ENCODE peak calls at places on chromosomes 12 and 14, in ten cellular contexts. J is lower lobe of right lung; F is AG04450; W is IMR-90; A is CD4-positive, alpha-beta T cell; B is WERI-Rb-1; M is psoas muscle; V is heart left ventricle; P is small intestine; X is ovary. Y is an unnamed sample. For H3K27me3 and H3K9me3, the result is how much of the 10 kb centered on the place peaks cover.

GRCh38 chr14:67532998-67533753 is at the start of gene PLEKHH1:
- DNase-seq in J (peak), F (no peak), W (peak), A (peak), B (peak), M (peak), V (peak), P (peak), X (peak), Y (peak)

GRCh38 chr12:42283739-42284138 is 42.2 kb downstream of the ZCRB1 start:
- DNase-seq in J (no peak), F (no peak), W (no peak), A (no peak), B (no peak), M (no peak), V (no peak), P (no peak), X (no peak), Y (no peak)

GRCh38 chr14:60565211-60565610 is 56.3 kb downstream of the SIX6 start:
- DNase-seq in J (no peak), F (peak), W (peak), A (no peak), B (no peak), M (no peak), V (no peak), P (no peak), X (no peak), Y (peak)

GRCh38 chr12:53603196-53603595 is 23.0 kb downstream of the ATF7 start:
- DNase-seq in J (no peak), F (no peak), W (no peak), A (no peak), B (no peak), M (no peak), V (no peak), P (no peak), X (no peak), Y (no peak)

GRCh38 chr14:38755036-38755435 is 348.0 kb downstream of the SEC23A start:
- DNase-seq in J (no peak), F (no peak), W (no peak), A (no peak), B (no peak), M (no peak), V (no peak), P (no peak), X (no peak), Y (no peak)

GRCh38 chr12:103915306-103915705 is 14.9 kb upstream of the HSP90B1 start:
- DNase-seq in J (no peak), F (peak), W (peak), A (no peak), B (no peak), M (no peak), V (no peak), P (no peak), X (no peak), Y (no peak)

GRCh38 chr12:124026755-124027745 is 54.0 kb downstream of the ZNF664 start:
- DNase-seq in J (no peak), F (no peak), W (peak), A (no peak), B (no peak), M (no peak), V (no peak), P (no peak), X (no peak), Y (peak)

GRCh38 chr14:72024504-72024903 is 92.3 kb downstream of the RGS6 start:
- DNase-seq in J (no peak), F (no peak), W (no peak), A (no peak), B (no peak), M (no peak), V (no peak), P (no peak), X (no peak), Y (no peak)

GRCh38 chr14:54182419-54183040 is 214.3 kb upstream of the CDKN3 start:
- DNase-seq in J (no peak), F (no peak), W (peak), A (no peak), B (no peak), M (no peak), V (no peak), P (no peak), X (no peak), Y (no peak)

GRCh38 chr14:56813143-56813551 is 2.9 kb upstream of the OTX2 start:
- DNase-seq in J (no peak), F (no peak), W (no peak), A (no peak), B (no peak), M (no peak), V (no peak), P (no peak), X (no peak), Y (no peak)
- H3K27me3 ChIP-seq in J (half or more), F (half or more), W (half or more), A (half or more), B (under half), M (half or more), V (half or more), P (under half), X (under half), Y (under half)

GRCh38 chr14:101773378-101773777 is 11.9 kb downstream of the PPP2R5C start:
- DNase-seq in J (no peak), F (no peak), W (no peak), A (no peak), B (no peak), M (no peak), V (no peak), P (no peak), X (no peak), Y (no peak)

GRCh38 chr14:101775756-101776292 is 14.3 kb downstream of the PPP2R5C start:
- DNase-seq in J (no peak), F (no peak), W (no peak), A (no peak), B (no peak), M (no peak), V (peak), P (no peak), X (no peak), Y (no peak)

GRCh38 chr14:101774814-101775213 is 13.3 kb downstream of the PPP2R5C start:
- DNase-seq in J (no peak), F (no peak), W (no peak), A (no peak), B (no peak), M (no peak), V (no peak), P (no peak), X (no peak), Y (no peak)

GRCh38 chr14:101774006-101774755 is 12.7 kb downstream of the PPP2R5C start:
- DNase-seq in J (no peak), F (no peak), W (no peak), A (no peak), B (no peak), M (no peak), V (no peak), P (no peak), X (no peak), Y (no peak)

GRCh38 chr14:101776315-101776714 is 14.8 kb downstream of the PPP2R5C start:
- DNase-seq in J (no peak), F (no peak), W (no peak), A (no peak), B (no peak), M (no peak), V (no peak), P (no peak), X (no peak), Y (no peak)
- H3K9me3 ChIP-seq in J (under half), F (under half), W (under half), A (under half), B (under half), M (under half), V (under half), P (under half), X (under half), Y (under half)

GRCh38 chr12:2049604-2050540 is 2.9 kb upstream of the CACNA1C start:
- DNase-seq in J (no peak), F (no peak), W (peak), A (no peak), B (no peak), M (no peak), V (no peak), P (peak), X (no peak), Y (no peak)
- H3K27me3 ChIP-seq in J (under half), F (under half), W (under half), A (under half), B (under half), M (under half), V (under half), P (under half), X (under half), Y (under half)

DNA sequence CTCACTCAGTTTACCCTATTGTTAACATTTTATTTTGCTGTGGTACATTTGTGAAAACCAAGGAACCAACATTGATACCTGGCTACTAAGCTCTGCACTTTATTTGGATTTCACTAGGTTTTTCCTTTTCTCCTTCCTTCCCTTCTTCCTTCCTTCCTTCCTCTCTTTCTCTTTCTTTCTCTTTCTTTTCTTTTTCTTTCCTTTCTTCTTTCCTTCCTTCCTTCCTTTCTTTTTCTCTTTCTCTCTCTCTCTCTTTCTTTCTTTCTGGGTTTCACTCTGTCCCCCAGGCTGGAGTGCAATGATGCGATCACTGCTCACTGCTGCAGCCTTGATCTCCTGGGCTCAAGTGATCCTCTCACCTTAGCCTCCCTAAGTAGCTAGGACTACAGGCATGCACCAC is 29.1 kb upstream of the TMEM263 start:
- DNase-seq in J (no peak), F (no peak), W (no peak), A (no peak), B (no peak), M (no peak), V (no peak), P (no peak), X (no peak), Y (no peak)
- H3K9me3 ChIP-seq in J (under half), F (under half), W (under half), A (under half), B (under half), M (under half), V (under half), P (under half), X (under half), Y (under half)

GRCh38 chr12:54631988-54632728 is 2.5 kb downstream of the LACRT start:
- DNase-seq in J (no peak), F (no peak), W (no peak), A (no peak), B (no peak), M (no peak), V (no peak), P (no peak), X (no peak), Y (no peak)
- H3K27me3 ChIP-seq in J (under half), F (under half), W (under half), A (under half), B (half or more), M (under half), V (under half), P (under half), X (under half), Y (under half)

Y was measured in MG63.